ENCODE peak calls at places on chromosomes 1 and 21, in nine cellular contexts. S, Q, L, M, R, X, P, H and O are unnamed samples.

GRCh38 chr1:86110451-86111129 is 46.0 kb downstream of the COL24A1 start:
- DNase-seq in Q (no peak), S (no peak), P (no peak), X (no peak), L (no peak), M (no peak), H (no peak), R (no peak), O (no peak)

GRCh38 chr1:101317590-101317989 is 80.8 kb downstream of the S1PR1 start:
- DNase-seq in Q (no peak), L (no peak), M (no peak), X (no peak), R (no peak), H (no peak), S (no peak), P (no peak), O (no peak)

GRCh38 chr21:27407296-27407695 is 440.4 kb upstream of the ADAMTS5 start:
- DNase-seq in S (no peak), X (no peak), Q (no peak), H (no peak), R (peak; percentile 52), P (no peak), M (no peak), L (no peak), O (no peak)

GRCh38 chr21:41135715-41136114 is 32.2 kb upstream of the BACE2 start:
- DNase-seq in X (no peak), P (no peak), M (no peak), L (no peak), H (no peak), S (no peak), Q (no peak), R (no peak), O (no peak)

GRCh38 chr1:211699059-211699458 is 23.6 kb upstream of the NEK2 start:
- DNase-seq in H (no peak), X (no peak), P (no peak), Q (no peak), S (no peak), L (no peak), M (no peak), R (peak; percentile 31), O (no peak)

GRCh38 chr1:154220970-154221814 is 437 bp downstream of the UBAP2L start:
- DNase-seq in H (peak; percentile 65), Q (peak; percentile 36), X (peak; percentile 51), S (peak; percentile 85), R (peak; percentile 75), L (peak; percentile 46), P (peak; percentile 4), M (peak; percentile 73), O (peak; percentile 69)

GRCh38 chr1:174769961-174770549 is 229.7 kb upstream of the CACYBP start:
- DNase-seq in Q (peak; percentile 71), X (peak; percentile 50), R (peak; percentile 53), M (no peak), S (no peak), H (peak; percentile 48), P (no peak), L (peak; percentile 76), O (no peak)

GRCh38 chr1:8871965-8872399 is 6.5 kb downstream of the ENO1 start:
- DNase-seq in P (no peak), H (no peak), S (no peak), X (peak; percentile 39), R (no peak), L (peak; percentile 44), M (no peak), Q (no peak), O (no peak)

GRCh38 chr21:23951251-23951650 is 1656.0 kb downstream of the MRPL39 start:
- DNase-seq in X (no peak), S (no peak), M (no peak), R (no peak), H (no peak), Q (peak; percentile 12), P (no peak), L (no peak), O (no peak)

GRCh38 chr1:47393141-47393540 is 22.9 kb upstream of the FOXE3 start:
- DNase-seq in Q (no peak), M (no peak), X (no peak), S (no peak), L (no peak), R (no peak), P (no peak), H (peak; percentile 12), O (no peak)

GRCh38 chr21:15514073-15514946 is 215.5 kb upstream of the USP25 start:
- DNase-seq in P (no peak), M (peak; percentile 48), H (no peak), L (no peak), R (no peak), X (no peak), Q (peak; percentile 3), S (no peak), O (no peak)

GRCh38 chr1:66140072-66140471 is 347.4 kb downstream of the PDE4B start:
- DNase-seq in P (no peak), Q (no peak), L (no peak), R (no peak), S (no peak), H (no peak), X (no peak), M (peak; percentile 36), O (no peak)

GRCh38 chr1:41705798-41706197 is 212.9 kb downstream of the HIVEP3 start:
- DNase-seq in H (no peak), X (no peak), M (no peak), S (no peak), Q (no peak), R (no peak), L (no peak), P (no peak), O (no peak)

GRCh38 chr1:60129916-60130315 is 56.3 kb upstream of the C1orf87 start:
- DNase-seq in L (peak; percentile 36), H (no peak), M (no peak), R (no peak), S (no peak), P (no peak), Q (peak; percentile 34), X (peak; percentile 46), O (no peak)

GRCh38 chr1:45211061-45211460 is 4.7 kb upstream of the ZSWIM5 start:
- DNase-seq in P (no peak), X (no peak), R (no peak), H (no peak), Q (no peak), L (no peak), S (no peak), M (no peak), O (no peak)

GRCh38 chr1:218259800-218260199 is 25.3 kb upstream of the RRP15 start:
- DNase-seq in S (no peak), H (peak; percentile 7), R (peak; percentile 44), P (no peak), M (no peak), Q (no peak), X (peak; percentile 11), L (peak; percentile 18), O (no peak)

GRCh38 chr1:29960906-29961675 is 724.8 kb downstream of the PTPRU start:
- DNase-seq in M (no peak), L (no peak), S (no peak), R (peak; percentile 89), P (no peak), Q (no peak), H (no peak), X (no peak), O (no peak)